ENCODE peak calls at places on chromosomes 5 and 9, in nine cellular contexts. L is NCI-H1930; K is ovary; O is mucosa of descending colon; B is endodermal cell; R is stimulated activated CD4-positive, alpha-beta T cell treated with anti-CD3 and anti-CD28 coated beads, Interleukin-12 subunit alpha, Interleukin-12 subunit beta, amount 100 ng/mL, for 4 hours; V is NCI-H1105 treated with DMSO at 0.1 percent for 48 hours; C is GM13977; W is A673. F is an unnamed sample.

GRCh38 chr5:31096238-31096865 is 97.1 kb upstream of the CDH6 start:
- DNase-seq in L (no peak), K (no peak), O (no peak), B (no peak), R (no peak), V (no peak), C (no peak), W (no peak), F (no peak)

GRCh38 chr5:54514841-54515432 is 2.6 kb upstream of the SNX18 start:
- DNase-seq in L (no peak), K (no peak), O (no peak), B (no peak), R (no peak), V (no peak), C (no peak), W (peak; percentile 85), F (no peak)

GRCh38 chr5:73447234-73448071 is 1.1 kb downstream of the FOXD1 start:
- DNase-seq in L (no peak), K (peak; percentile 48), O (peak; percentile 55), B (peak; percentile 85), R (no peak), V (peak; percentile 33), C (peak; percentile 39), W (peak; percentile 61), F (peak; percentile 73)

GRCh38 chr9:6894135-6894534 is 136.4 kb downstream of the KDM4C start:
- DNase-seq in L (no peak), K (no peak), O (no peak), B (no peak), R (no peak), V (no peak), C (peak; percentile 55), W (no peak), F (no peak)

GRCh38 chr5:106454651-106455415 is 1215.9 kb downstream of the EFNA5 start:
- DNase-seq in L (no peak), K (no peak), O (no peak), B (peak; percentile 78), R (no peak), V (no peak), C (no peak), W (peak; percentile 73), F (peak; percentile 3)

GRCh38 chr9:137449931-137450537 is 8.9 kb upstream of the ENTPD8 start:
- DNase-seq in L (no peak), K (peak; percentile 19), O (peak; percentile 40), B (no peak), R (no peak), V (no peak), C (no peak), W (no peak), F (no peak)

GRCh38 chr5:100654895-100655294 is 119.7 kb downstream of the FAM174A start:
- DNase-seq in L (no peak), K (no peak), O (no peak), B (no peak), R (no peak), V (no peak), C (no peak), W (no peak), F (no peak)

GRCh38 chr5:168128154-168128553 is 163.3 kb upstream of the WWC1 start:
- DNase-seq in L (no peak), K (no peak), O (no peak), B (no peak), R (no peak), V (no peak), C (no peak), W (no peak), F (no peak)

GRCh38 chr5:167530548-167530947 is 760.9 kb upstream of the WWC1 start:
- DNase-seq in L (no peak), K (no peak), O (no peak), B (no peak), R (no peak), V (no peak), C (no peak), W (no peak), F (no peak)

GRCh38 chr5:119016125-119016774 is 27.9 kb upstream of the DTWD2 start:
- DNase-seq in L (no peak), K (no peak), O (no peak), B (no peak), R (no peak), V (no peak), C (no peak), W (no peak), F (no peak)

GRCh38 chr9:85377751-85378289 is 363.9 kb downstream of the AGTPBP1 start:
- DNase-seq in L (no peak), K (no peak), O (no peak), B (no peak), R (no peak), V (peak; percentile 1), C (no peak), W (peak; percentile 60), F (no peak)

GRCh38 chr9:114339130-114339908 is 9.7 kb downstream of the ORM2 start:
- DNase-seq in L (no peak), K (peak; percentile 64), O (peak; percentile 58), B (peak; percentile 90), R (peak; percentile 65), V (peak; percentile 7), C (peak; percentile 90), W (peak; percentile 57), F (peak; percentile 2)

GRCh38 chr9:72930828-72931227 is 22.0 kb downstream of the ALDH1A1 start:
- DNase-seq in L (no peak), K (no peak), O (no peak), B (peak; percentile 79), R (no peak), V (no peak), C (no peak), W (no peak), F (no peak)

GRCh38 chr5:14257995-14258403 is 114.9 kb downstream of the TRIO start:
- DNase-seq in L (no peak), K (no peak), O (no peak), B (no peak), R (no peak), V (no peak), C (no peak), W (no peak), F (no peak)

GRCh38 chr5:38533286-38534121 is 22.9 kb downstream of the LIFR start:
- DNase-seq in L (no peak), K (no peak), O (no peak), B (no peak), R (no peak), V (no peak), C (no peak), W (no peak), F (no peak)

GRCh38 chr9:71763752-71764332 is 4.5 kb downstream of the CEMIP2 start:
- DNase-seq in L (no peak), K (no peak), O (no peak), B (no peak), R (no peak), V (no peak), C (no peak), W (no peak), F (no peak)

GRCh38 chr9:123883634-123884033 is 46.3 kb downstream of the DENND1A start:
- DNase-seq in L (no peak), K (no peak), O (no peak), B (no peak), R (no peak), V (no peak), C (no peak), W (no peak), F (no peak)

GRCh38 chr5:160460377-160461049 is 38.9 kb downstream of the PTTG1 start:
- DNase-seq in L (no peak), K (no peak), O (no peak), B (no peak), R (no peak), V (no peak), C (no peak), W (no peak), F (no peak)

GRCh38 chr5:171469336-171469735 is 49.9 kb downstream of the FGF18 start:
- DNase-seq in L (peak; percentile 12), K (no peak), O (no peak), B (no peak), R (no peak), V (peak; percentile 76), C (no peak), W (no peak), F (peak; percentile 89)

GRCh38 chr5:108046955-108047670 is 334.8 kb downstream of the FBXL17 start:
- DNase-seq in L (no peak), K (no peak), O (no peak), B (peak; percentile 41), R (no peak), V (no peak), C (no peak), W (no peak), F (no peak)

F was measured in NCI-H146.